ENCODE peak calls at places on chromosomes 2 and 18, in nine cellular contexts. U is dorsolateral prefrontal cortex; Z is astrocyte; S is IMR-90; I is tibial nerve; L is NB4; B is OCI-LY7; F is AG09309; X is CD8-positive, alpha-beta T cell. M is an unnamed sample.

GRCh38 chr18:28366667-28367066 is 189.7 kb upstream of the CDH2 start:
- DNase-seq in U (no peak), Z (no peak), S (no peak), I (no peak), L (no peak), B (no peak), F (no peak), X (no peak), M (no peak)

GRCh38 chr2:151999058-151999457 is 99.8 kb downstream of the CACNB4 start:
- DNase-seq in U (no peak), Z (peak), S (peak), I (no peak), L (peak), B (peak), F (no peak), X (no peak), M (peak)

GRCh38 chr2:112149866-112150435 is 11.8 kb downstream of the FBLN7 start:
- DNase-seq in U (no peak), Z (no peak), S (no peak), I (no peak), L (no peak), B (no peak), F (no peak), X (no peak), M (no peak)

GRCh38 chr2:176753752-176754474 is 458.7 kb upstream of the HNRNPA3 start:
- DNase-seq in U (no peak), Z (no peak), S (no peak), I (no peak), L (peak), B (peak), F (no peak), X (no peak), M (no peak)

GRCh38 chr2:173652731-173653426 is 298.2 kb downstream of the CDCA7 start:
- DNase-seq in U (no peak), Z (peak), S (peak), I (no peak), L (no peak), B (no peak), F (peak), X (no peak), M (peak)

GRCh38 chr18:69885841-69886531 is 61.7 kb downstream of the CD226 start:
- DNase-seq in U (no peak), Z (no peak), S (no peak), I (no peak), L (no peak), B (no peak), F (no peak), X (no peak), M (no peak)

GRCh38 chr2:199308567-199308966 is 149.2 kb downstream of the SATB2 start:
- DNase-seq in U (no peak), Z (no peak), S (no peak), I (no peak), L (no peak), B (no peak), F (no peak), X (no peak), M (no peak)

GRCh38 chr2:217922101-217923006 is 80.4 kb downstream of the TNS1 start:
- DNase-seq in U (no peak), Z (peak), S (peak), I (no peak), L (no peak), B (no peak), F (no peak), X (no peak), M (no peak)

GRCh38 chr18:23981369-23981768 is 33.2 kb upstream of the TTC39C start:
- DNase-seq in U (no peak), Z (no peak), S (no peak), I (no peak), L (no peak), B (peak), F (no peak), X (no peak), M (no peak)

GRCh38 chr2:239186516-239186915 is 214.3 kb downstream of the HDAC4 start:
- DNase-seq in U (no peak), Z (no peak), S (no peak), I (no peak), L (no peak), B (no peak), F (no peak), X (no peak), M (no peak)

GRCh38 chr2:229445501-229446294 is 174.6 kb upstream of the PID1 start:
- DNase-seq in U (no peak), Z (peak), S (peak), I (peak), L (no peak), B (no peak), F (peak), X (no peak), M (peak)
- H3K4me3 ChIP-seq in U (no peak), Z (peak), S (no peak), I (no peak), L (no peak), B (no peak), F (no peak), X (no peak), M (no peak)

GRCh38 chr2:19942199-19942598 is 40.4 kb upstream of the TTC32 start:
- DNase-seq in U (no peak), Z (no peak), S (no peak), I (no peak), L (no peak), B (no peak), F (no peak), X (no peak), M (no peak)

GRCh38 chr2:19936979-19937378 is 35.2 kb upstream of the TTC32 start:
- DNase-seq in U (no peak), Z (no peak), S (no peak), I (no peak), L (no peak), B (no peak), F (no peak), X (no peak), M (no peak)

GRCh38 chr2:19933351-19933981 is 31.7 kb upstream of the TTC32 start:
- DNase-seq in U (no peak), Z (peak), S (peak), I (no peak), L (no peak), B (no peak), F (peak), X (no peak), M (peak)

GRCh38 chr2:19932928-19933327 is 31.1 kb upstream of the TTC32 start:
- DNase-seq in U (no peak), Z (no peak), S (no peak), I (no peak), L (no peak), B (no peak), F (no peak), X (no peak), M (no peak)

GRCh38 chr2:19936203-19936602 is 34.4 kb upstream of the TTC32 start:
- DNase-seq in U (no peak), Z (no peak), S (no peak), I (no peak), L (no peak), B (no peak), F (no peak), X (no peak), M (no peak)
- H3K4me3 ChIP-seq in U (no peak), Z (no peak), S (no peak), I (no peak), L (no peak), B (no peak), F (no peak), X (no peak), M (no peak)

GRCh38 chr2:165067958-165068612 is 112.8 kb upstream of the SLC38A11 start:
- DNase-seq in U (peak), Z (peak), S (peak), I (no peak), L (no peak), B (no peak), F (no peak), X (no peak), M (no peak)
- H3K4me3 ChIP-seq in U (peak), Z (peak), S (no peak), I (no peak), L (no peak), B (no peak), F (no peak), X (no peak), M (no peak)

GRCh38 chr2:20667151-20667530 is 197 bp downstream of the GDF7 start:
- DNase-seq in U (no peak), Z (no peak), S (no peak), I (no peak), L (no peak), B (no peak), F (no peak), X (no peak), M (no peak)
- H3K4me3 ChIP-seq in U (peak), Z (peak), S (peak), I (peak), L (no peak), B (no peak), F (peak), X (peak), M (no peak)

DNA sequence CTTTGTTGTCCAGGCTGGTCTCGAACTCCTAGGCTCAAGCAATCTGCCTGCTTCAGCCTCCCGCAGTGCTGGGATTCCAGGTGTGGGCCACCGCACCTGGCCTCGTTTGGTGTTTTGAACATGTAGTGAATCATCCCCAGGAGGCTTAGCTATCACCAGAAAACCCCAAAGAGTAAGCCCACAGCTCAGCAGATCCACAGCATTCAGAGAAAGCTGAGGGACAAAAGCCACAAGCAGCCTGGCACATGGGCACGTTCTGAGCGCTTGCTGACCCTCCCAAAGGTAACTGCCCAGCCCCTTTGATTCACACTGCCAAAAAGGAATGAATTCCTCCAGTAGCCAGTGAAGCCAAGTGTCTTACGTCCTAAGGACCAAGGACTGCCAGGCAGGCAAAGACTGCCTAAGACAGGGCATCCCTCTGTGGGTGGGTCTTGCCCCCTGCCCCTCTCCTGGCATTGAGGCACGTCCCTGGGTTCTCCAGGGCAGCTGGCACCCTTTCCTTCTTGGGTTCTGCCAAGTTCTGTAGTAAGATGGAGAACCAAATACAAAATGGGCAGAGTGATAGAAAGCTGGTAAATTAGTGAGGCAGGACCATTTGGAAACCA is 31.7 kb downstream of the MBP start:
- DNase-seq in U (no peak), Z (no peak), S (no peak), I (no peak), L (no peak), B (no peak), F (no peak), X (no peak), M (peak)
- H3K4me3 ChIP-seq in U (no peak), Z (no peak), S (no peak), I (no peak), L (peak), B (peak), F (no peak), X (peak), M (peak)

DNA sequence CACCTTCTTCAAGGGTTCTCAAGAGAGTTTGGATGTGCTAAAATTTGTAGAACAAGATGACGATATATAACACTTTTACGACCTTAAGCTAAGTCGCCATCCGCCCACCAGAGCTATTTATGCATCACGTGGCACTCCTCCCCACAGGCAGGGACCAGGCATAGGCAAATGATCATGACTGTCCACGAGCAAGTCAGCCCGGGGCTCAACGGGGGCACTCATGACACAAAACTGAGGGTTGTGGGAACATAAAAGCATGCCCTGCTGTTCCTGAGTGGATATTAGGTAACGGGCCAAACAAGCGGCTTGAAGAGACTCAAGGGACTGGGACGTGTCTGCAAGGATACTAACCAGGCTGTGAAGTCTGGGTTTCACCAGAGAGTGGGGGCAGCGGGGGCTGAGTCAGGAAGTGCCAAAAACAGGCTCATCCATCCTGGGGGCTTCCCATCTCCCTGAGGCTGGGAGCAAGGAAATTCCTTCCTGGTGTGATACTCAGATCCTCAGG is 58.1 kb downstream of the FAM178B start:
- DNase-seq in U (peak), Z (peak), S (no peak), I (no peak), L (no peak), B (no peak), F (no peak), X (no peak), M (peak)
- H3K4me3 ChIP-seq in U (peak), Z (no peak), S (no peak), I (peak), L (no peak), B (no peak), F (peak), X (no peak), M (no peak)